ENCODE peak calls at places on chromosome 15, in eight cellular contexts. One of them, this sample, is unnamed.

GRCh38 chr15:32838820-32839219 is 121.0 kb downstream of the GREM1 start:
- DNase-seq in endodermal cell: no peak
- DNase-seq in ovary: no peak
- DNase-seq in A549: peak
- DNase-seq in body of pancreas: peak
- DNase-seq in right lobe of liver: no peak
- DNase-seq in lung: peak
- DNase-seq in transverse colon: no peak
- DNase-seq in this sample: peak

GRCh38 chr15:91603681-91604080 is 249.8 kb upstream of the SLCO3A1 start:
- DNase-seq in endodermal cell: no peak
- DNase-seq in ovary: no peak
- DNase-seq in A549: peak
- DNase-seq in body of pancreas: no peak
- DNase-seq in right lobe of liver: no peak
- DNase-seq in lung: no peak
- DNase-seq in transverse colon: no peak
- DNase-seq in this sample: no peak

GRCh38 chr15:40331026-40331425 is 7.5 kb downstream of the INAFM2 start:
- DNase-seq in endodermal cell: no peak
- DNase-seq in ovary: no peak
- DNase-seq in A549: no peak
- DNase-seq in body of pancreas: no peak
- DNase-seq in right lobe of liver: no peak
- DNase-seq in lung: no peak
- DNase-seq in transverse colon: no peak
- DNase-seq in this sample: no peak

GRCh38 chr15:57542505-57542817 is 49.2 kb upstream of the MYZAP start:
- DNase-seq in endodermal cell: no peak
- DNase-seq in ovary: no peak
- DNase-seq in A549: no peak
- DNase-seq in body of pancreas: no peak
- DNase-seq in right lobe of liver: no peak
- DNase-seq in lung: no peak
- DNase-seq in transverse colon: no peak
- DNase-seq in this sample: no peak

GRCh38 chr15:57525581-57525980 is 66.1 kb upstream of the MYZAP start:
- DNase-seq in endodermal cell: no peak
- DNase-seq in ovary: no peak
- DNase-seq in A549: no peak
- DNase-seq in body of pancreas: no peak
- DNase-seq in right lobe of liver: no peak
- DNase-seq in lung: no peak
- DNase-seq in transverse colon: no peak
- DNase-seq in this sample: no peak

GRCh38 chr15:87827126-87827525 is 429.4 kb downstream of the NTRK3 start:
- DNase-seq in endodermal cell: no peak
- DNase-seq in ovary: no peak
- DNase-seq in A549: no peak
- DNase-seq in body of pancreas: no peak
- DNase-seq in right lobe of liver: no peak
- DNase-seq in lung: no peak
- DNase-seq in transverse colon: no peak
- DNase-seq in this sample: no peak

GRCh38 chr15:38992541-38993334 is 428.1 kb upstream of the RASGRP1 start:
- DNase-seq in endodermal cell: no peak
- DNase-seq in ovary: no peak
- DNase-seq in A549: no peak
- DNase-seq in body of pancreas: no peak
- DNase-seq in right lobe of liver: no peak
- DNase-seq in lung: no peak
- DNase-seq in transverse colon: no peak
- DNase-seq in this sample: no peak

GRCh38 chr15:66981746-66982145 is 83.7 kb upstream of the SMAD3 start:
- DNase-seq in endodermal cell: peak
- DNase-seq in ovary: peak
- DNase-seq in A549: no peak
- DNase-seq in body of pancreas: no peak
- DNase-seq in right lobe of liver: no peak
- DNase-seq in lung: no peak
- DNase-seq in transverse colon: no peak
- DNase-seq in this sample: no peak

GRCh38 chr15:65912235-65912634 is 42.9 kb downstream of the RAB11A start:
- DNase-seq in endodermal cell: no peak
- DNase-seq in ovary: no peak
- DNase-seq in A549: no peak
- DNase-seq in body of pancreas: no peak
- DNase-seq in right lobe of liver: no peak
- DNase-seq in lung: no peak
- DNase-seq in transverse colon: no peak
- DNase-seq in this sample: no peak

GRCh38 chr15:64460737-64461576 is 579 bp downstream of the ZNF609 start:
- DNase-seq in endodermal cell: peak
- DNase-seq in ovary: peak
- DNase-seq in A549: peak
- DNase-seq in body of pancreas: peak
- DNase-seq in right lobe of liver: peak
- DNase-seq in lung: peak
- DNase-seq in transverse colon: peak
- DNase-seq in this sample: no peak

GRCh38 chr15:64461577-64462162 is 1.3 kb downstream of the ZNF609 start:
- DNase-seq in endodermal cell: peak
- DNase-seq in ovary: no peak
- DNase-seq in A549: peak
- DNase-seq in body of pancreas: no peak
- DNase-seq in right lobe of liver: no peak
- DNase-seq in lung: peak
- DNase-seq in transverse colon: no peak
- DNase-seq in this sample: no peak

GRCh38 chr15:64460206-64460736 is at the start of gene ZNF609:
- DNase-seq in endodermal cell: peak
- DNase-seq in ovary: peak
- DNase-seq in A549: peak
- DNase-seq in body of pancreas: peak
- DNase-seq in right lobe of liver: peak
- DNase-seq in lung: peak
- DNase-seq in transverse colon: peak
- DNase-seq in this sample: peak

GRCh38 chr15:64464271-64465005 is 4.1 kb downstream of the ZNF609 start:
- DNase-seq in endodermal cell: no peak
- DNase-seq in ovary: no peak
- DNase-seq in A549: no peak
- DNase-seq in body of pancreas: no peak
- DNase-seq in right lobe of liver: no peak
- DNase-seq in lung: peak
- DNase-seq in transverse colon: no peak
- DNase-seq in this sample: no peak

GRCh38 chr15:64462492-64462891 is 2.1 kb downstream of the ZNF609 start:
- DNase-seq in endodermal cell: no peak
- DNase-seq in ovary: no peak
- DNase-seq in A549: no peak
- DNase-seq in body of pancreas: no peak
- DNase-seq in right lobe of liver: no peak
- DNase-seq in lung: no peak
- DNase-seq in transverse colon: no peak
- DNase-seq in this sample: no peak
- H3K4me3 ChIP-seq in endodermal cell: peak
- H3K4me3 ChIP-seq in ovary: no peak
- H3K4me3 ChIP-seq in A549: no peak
- H3K4me3 ChIP-seq in body of pancreas: no peak
- H3K4me3 ChIP-seq in right lobe of liver: no peak
- H3K4me3 ChIP-seq in lung: no peak
- H3K4me3 ChIP-seq in transverse colon: no peak
- H3K4me3 ChIP-seq in this sample: no peak

GRCh38 chr15:73777741-73778140 is 24.6 kb upstream of the INSYN1 start:
- DNase-seq in endodermal cell: no peak
- DNase-seq in ovary: no peak
- DNase-seq in A549: no peak
- DNase-seq in body of pancreas: no peak
- DNase-seq in right lobe of liver: no peak
- DNase-seq in lung: no peak
- DNase-seq in transverse colon: no peak
- DNase-seq in this sample: no peak

GRCh38 chr15:73784299-73784698 is 31.1 kb upstream of the INSYN1 start:
- DNase-seq in endodermal cell: no peak
- DNase-seq in ovary: no peak
- DNase-seq in A549: no peak
- DNase-seq in body of pancreas: no peak
- DNase-seq in right lobe of liver: no peak
- DNase-seq in lung: no peak
- DNase-seq in transverse colon: no peak
- DNase-seq in this sample: no peak

GRCh38 chr15:73786518-73786917 is 33.4 kb upstream of the INSYN1 start:
- DNase-seq in endodermal cell: peak
- DNase-seq in ovary: peak
- DNase-seq in A549: no peak
- DNase-seq in body of pancreas: no peak
- DNase-seq in right lobe of liver: no peak
- DNase-seq in lung: no peak
- DNase-seq in transverse colon: no peak
- DNase-seq in this sample: no peak

GRCh38 chr15:73782339-73782979 is 29.3 kb upstream of the INSYN1 start:
- DNase-seq in endodermal cell: no peak
- DNase-seq in ovary: no peak
- DNase-seq in A549: no peak
- DNase-seq in body of pancreas: no peak
- DNase-seq in right lobe of liver: no peak
- DNase-seq in lung: no peak
- DNase-seq in transverse colon: no peak
- DNase-seq in this sample: no peak

DNA sequence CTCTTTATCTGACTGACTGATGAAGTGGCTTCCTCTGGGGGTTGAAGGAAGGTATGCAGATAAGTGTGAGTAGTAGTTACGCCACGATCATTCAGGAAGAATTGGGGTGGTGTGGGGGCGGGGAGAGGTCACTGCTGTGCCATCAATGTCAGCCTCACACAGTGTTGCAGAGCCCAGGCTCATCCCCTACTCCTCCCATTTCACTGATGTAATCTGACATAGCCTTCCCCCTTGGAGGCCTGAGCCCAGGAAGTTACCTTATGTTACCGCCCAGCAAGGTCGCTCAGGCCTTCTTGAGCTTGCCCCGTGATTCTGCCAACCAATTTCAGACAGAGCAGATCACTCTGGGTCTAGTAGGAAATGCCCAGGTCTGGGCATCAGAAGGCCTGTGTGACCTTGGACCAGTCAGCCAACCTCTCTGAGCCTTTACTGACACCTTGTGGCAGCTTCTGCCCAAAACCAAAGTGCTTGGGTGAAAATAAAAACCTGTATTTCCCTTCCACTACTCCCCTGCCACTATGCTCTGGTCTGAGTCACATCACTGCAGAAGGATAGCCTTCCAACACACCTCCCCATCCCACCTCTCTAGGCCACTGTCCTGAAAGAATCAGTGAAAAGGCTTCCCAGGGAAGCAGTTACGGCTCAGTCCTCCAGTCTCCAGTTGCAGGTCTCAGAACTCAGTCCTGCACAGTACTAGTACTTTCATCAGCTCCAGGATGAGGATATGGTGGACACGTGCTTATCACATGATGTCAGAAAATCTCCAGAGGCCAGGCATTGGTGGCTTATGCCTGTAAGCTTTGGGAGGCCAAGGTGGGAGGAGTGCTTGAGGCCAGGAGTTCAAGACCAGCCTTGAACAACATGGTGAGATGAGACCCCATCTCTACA is 28.1 kb upstream of the INSYN1 start:
- DNase-seq in endodermal cell: peak
- DNase-seq in ovary: no peak
- DNase-seq in A549: peak
- DNase-seq in body of pancreas: no peak
- DNase-seq in right lobe of liver: no peak
- DNase-seq in lung: no peak
- DNase-seq in transverse colon: no peak
- DNase-seq in this sample: no peak
- TF ChIP-seq CTCF in endodermal cell: peak
- TF ChIP-seq CTCF in ovary: no peak
- TF ChIP-seq CTCF in A549: peak
- TF ChIP-seq CTCF in body of pancreas: no peak
- TF ChIP-seq CTCF in right lobe of liver: peak
- TF ChIP-seq CTCF in lung: no peak
- TF ChIP-seq CTCF in transverse colon: no peak
- TF ChIP-seq CTCF in this sample: no peak

GRCh38 chr15:100919481-100920405 is 586 bp downstream of the LRRK1 start:
- DNase-seq in endodermal cell: peak
- DNase-seq in ovary: peak
- DNase-seq in A549: peak
- DNase-seq in body of pancreas: peak
- DNase-seq in right lobe of liver: peak
- DNase-seq in lung: no peak
- DNase-seq in transverse colon: peak
- DNase-seq in this sample: no peak
- H3K4me3 ChIP-seq in endodermal cell: peak
- H3K4me3 ChIP-seq in ovary: peak
- H3K4me3 ChIP-seq in A549: peak
- H3K4me3 ChIP-seq in body of pancreas: peak
- H3K4me3 ChIP-seq in right lobe of liver: peak
- H3K4me3 ChIP-seq in lung: peak
- H3K4me3 ChIP-seq in transverse colon: peak
- H3K4me3 ChIP-seq in this sample: peak

GRCh38 chr15:96321422-96322391 is 8.8 kb upstream of the NR2F2 start:
- DNase-seq in endodermal cell: peak
- DNase-seq in ovary: peak
- DNase-seq in A549: no peak
- DNase-seq in body of pancreas: no peak
- DNase-seq in right lobe of liver: peak
- DNase-seq in lung: no peak
- DNase-seq in transverse colon: no peak
- DNase-seq in this sample: peak
- TF ChIP-seq CTCF in endodermal cell: no peak
- TF ChIP-seq CTCF in ovary: peak
- TF ChIP-seq CTCF in A549: no peak
- TF ChIP-seq CTCF in body of pancreas: no peak
- TF ChIP-seq CTCF in right lobe of liver: peak
- TF ChIP-seq CTCF in lung: no peak
- TF ChIP-seq CTCF in transverse colon: no peak
- TF ChIP-seq CTCF in this sample: no peak

DNA sequence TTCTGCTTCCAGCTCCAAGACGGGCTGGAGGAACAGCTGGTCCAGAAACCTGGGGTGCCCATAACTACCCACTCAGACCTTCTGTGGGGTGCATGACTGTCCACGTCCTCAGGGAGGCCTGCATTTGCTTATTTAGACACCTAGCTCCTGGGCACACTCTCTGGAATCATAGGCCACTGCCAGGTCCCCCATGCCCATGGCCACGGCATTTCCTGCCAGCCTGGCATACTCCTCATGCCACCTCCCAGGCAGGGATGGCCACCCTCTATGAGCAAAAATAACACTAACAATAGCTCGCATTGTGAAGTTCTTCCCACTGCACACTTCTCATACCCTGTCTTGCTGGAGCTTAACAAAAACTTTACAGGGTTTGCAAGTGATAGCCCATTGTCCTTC is 166.9 kb upstream of the TPM1 start:
- DNase-seq in endodermal cell: peak
- DNase-seq in ovary: no peak
- DNase-seq in A549: no peak
- DNase-seq in body of pancreas: no peak
- DNase-seq in right lobe of liver: no peak
- DNase-seq in lung: no peak
- DNase-seq in transverse colon: no peak
- DNase-seq in this sample: no peak
- H3K4me3 ChIP-seq in endodermal cell: no peak
- H3K4me3 ChIP-seq in ovary: no peak
- H3K4me3 ChIP-seq in A549: no peak
- H3K4me3 ChIP-seq in body of pancreas: no peak
- H3K4me3 ChIP-seq in right lobe of liver: no peak
- H3K4me3 ChIP-seq in lung: no peak
- H3K4me3 ChIP-seq in transverse colon: no peak
- H3K4me3 ChIP-seq in this sample: no peak